ENCODE peak calls at places on chromosomes 11 and 22, in eight cellular contexts. I, G, Y, C, M, S, O and H are unnamed samples.

GRCh38 chr22:44003016-44003775 is 20.9 kb upstream of the PARVB start:
- DNase-seq in O (no peak), G (no peak), C (no peak), I (no peak), M (no peak), Y (no peak), S (no peak), H (no peak)

GRCh38 chr11:64019106-64020031 is 16.4 kb upstream of the FLRT1 start:
- DNase-seq in O (peak), I (no peak), S (no peak), M (no peak), C (no peak), G (no peak), Y (no peak), H (no peak)

GRCh38 chr11:72867970-72868369 is 53.8 kb downstream of the ATG16L2 start:
- DNase-seq in M (no peak), I (no peak), C (no peak), Y (no peak), S (no peak), O (no peak), G (no peak), H (no peak)

GRCh38 chr11:128916646-128917045 is 25.5 kb downstream of the KCNJ5 start:
- DNase-seq in O (peak), C (no peak), G (no peak), I (no peak), S (no peak), M (no peak), Y (no peak), H (no peak)

GRCh38 chr22:44567846-44568493 is 69.9 kb upstream of the RTL6 start:
- DNase-seq in Y (peak), O (no peak), S (no peak), C (no peak), I (no peak), M (peak), G (peak), H (no peak)

GRCh38 chr11:130908770-130909625 is 7.3 kb downstream of the SNX19 start:
- DNase-seq in M (no peak), C (no peak), G (no peak), I (peak), S (no peak), O (no peak), Y (no peak), H (no peak)

GRCh38 chr11:74678591-74679512 is 52.4 kb downstream of the CHRDL2 start:
- DNase-seq in O (no peak), C (peak), I (no peak), S (no peak), M (no peak), Y (no peak), G (no peak), H (no peak)

GRCh38 chr11:130145975-130146776 is 13.4 kb upstream of the ST14 start:
- DNase-seq in I (peak), O (peak), G (no peak), C (no peak), S (no peak), M (peak), Y (peak), H (no peak)

GRCh38 chr11:69866648-69867047 is 47.4 kb upstream of the FGF3 start:
- DNase-seq in Y (no peak), G (no peak), C (no peak), S (no peak), O (no peak), M (no peak), I (no peak), H (no peak)

GRCh38 chr11:77231800-77232199 is 69.7 kb downstream of the GDPD4 start:
- DNase-seq in G (no peak), S (no peak), C (no peak), Y (no peak), I (no peak), O (no peak), M (no peak), H (no peak)

GRCh38 chr22:29032584-29032983 is 29.0 kb downstream of the C22orf31 start:
- DNase-seq in I (no peak), M (no peak), Y (peak), G (no peak), C (peak), S (no peak), O (no peak), H (no peak)

GRCh38 chr22:49213731-49214352 is 613.8 kb downstream of the BRD1 start:
- DNase-seq in S (no peak), O (peak), I (no peak), G (no peak), M (no peak), Y (no peak), C (no peak), H (peak)

GRCh38 chr11:23711981-23712380 is 784.9 kb upstream of the LUZP2 start:
- DNase-seq in Y (no peak), C (no peak), M (no peak), G (no peak), S (no peak), O (no peak), I (no peak), H (no peak)

GRCh38 chr11:7668464-7668863 is 4.8 kb downstream of the CYB5R2 start:
- DNase-seq in C (no peak), I (no peak), O (no peak), G (no peak), Y (no peak), M (no peak), S (no peak), H (no peak)

GRCh38 chr11:104957280-104957679 is 11.1 kb downstream of the CASP4 start:
- DNase-seq in O (no peak), S (no peak), C (no peak), I (no peak), G (no peak), M (no peak), Y (no peak), H (no peak)

GRCh38 chr11:12402027-12402426 is 24.7 kb downstream of the PARVA start:
- DNase-seq in I (no peak), M (no peak), G (no peak), Y (no peak), C (no peak), O (no peak), S (no peak), H (no peak)

GRCh38 chr11:116109228-116109627 is 605.0 kb upstream of the CADM1 start:
- DNase-seq in G (no peak), M (peak), O (no peak), Y (peak), S (no peak), I (peak), C (peak), H (no peak)

GRCh38 chr11:79822771-79823170 is 381.9 kb upstream of the TENM4 start:
- DNase-seq in M (no peak), I (no peak), O (no peak), Y (no peak), C (no peak), G (no peak), S (no peak), H (no peak)

GRCh38 chr11:29527391-29527936 is 489.4 kb downstream of the KCNA4 start:
- DNase-seq in S (no peak), O (no peak), I (peak), Y (peak), M (peak), C (no peak), G (no peak), H (no peak)

GRCh38 chr11:43359432-43359818 is 705 bp downstream of the TTC17 start:
- DNase-seq in G (no peak), I (peak), Y (no peak), O (no peak), S (no peak), C (no peak), M (no peak), H (no peak)

GRCh38 chr22:46803936-46804335 is 41.5 kb downstream of the TBC1D22A start:
- DNase-seq in I (no peak), M (no peak), O (no peak), G (no peak), Y (no peak), S (no peak), C (no peak), H (no peak)

GRCh38 chr11:134454146-134454690 is 42.2 kb upstream of the B3GAT1 start:
- DNase-seq in S (no peak), I (no peak), M (no peak), O (no peak), G (no peak), Y (no peak), C (no peak), H (no peak)

GRCh38 chr11:33828604-33829429 is 54.5 kb upstream of the FBXO3 start:
- DNase-seq in M (no peak), G (no peak), C (no peak), S (no peak), Y (peak), I (peak), O (no peak), H (no peak)

GRCh38 chr11:17767301-17767885 is 32.8 kb downstream of the KCNC1 start:
- DNase-seq in C (no peak), I (no peak), Y (no peak), M (no peak), S (no peak), O (no peak), G (no peak), H (peak)
- TF ChIP-seq CTCF in C (no peak), I (no peak), Y (no peak), M (no peak), S (no peak), O (no peak), G (no peak), H (no peak)

GRCh38 chr11:99260696-99261095 is 239.9 kb downstream of the CNTN5 start:
- DNase-seq in S (no peak), C (no peak), Y (no peak), I (no peak), M (no peak), O (no peak), G (no peak), H (no peak)
- TF ChIP-seq CTCF in S (no peak), C (no peak), Y (no peak), I (no peak), M (no peak), O (no peak), G (no peak), H (no peak)

GRCh38 chr11:126303623-126304456 is at the start of gene DCPS:
- DNase-seq in O (peak), G (peak), I (peak), Y (peak), M (peak), S (peak), C (peak), H (no peak)
- TF ChIP-seq CTCF in O (no peak), G (no peak), I (no peak), Y (no peak), M (no peak), S (no peak), C (peak), H (no peak)

GRCh38 chr11:6303657-6304056 is 16.6 kb downstream of the CAVIN3 start:
- DNase-seq in O (no peak), M (no peak), C (no peak), G (no peak), S (no peak), I (no peak), Y (no peak), H (no peak)

GRCh38 chr11:6300325-6300724 is 20.0 kb downstream of the CAVIN3 start:
- DNase-seq in G (no peak), C (no peak), I (no peak), Y (no peak), O (no peak), M (no peak), S (no peak), H (no peak)

GRCh38 chr11:6297831-6298230 is 22.5 kb downstream of the CAVIN3 start:
- DNase-seq in G (no peak), Y (no peak), M (no peak), I (peak), O (no peak), S (no peak), C (no peak), H (no peak)

GRCh38 chr11:6301096-6301495 is 19.2 kb downstream of the CAVIN3 start:
- DNase-seq in I (no peak), C (no peak), M (no peak), Y (no peak), S (no peak), G (no peak), O (no peak), H (no peak)

GRCh38 chr11:6298605-6299004 is 21.7 kb downstream of the CAVIN3 start:
- DNase-seq in S (no peak), G (no peak), M (peak), O (peak), I (peak), C (no peak), Y (peak), H (no peak)
- TF ChIP-seq CTCF in S (no peak), G (no peak), M (peak), O (peak), I (no peak), C (no peak), Y (peak), H (peak)

GRCh38 chr11:17734986-17735822 is 623 bp downstream of the KCNC1 start:
- DNase-seq in C (no peak), I (peak), M (no peak), Y (peak), S (no peak), O (peak), G (no peak), H (peak)

GRCh38 chr11:17738350-17739207 is 4.0 kb downstream of the KCNC1 start:
- DNase-seq in C (no peak), G (no peak), O (no peak), I (no peak), S (no peak), Y (no peak), M (no peak), H (no peak)

GRCh38 chr11:17734418-17734911 is at the start of gene KCNC1:
- DNase-seq in O (no peak), M (no peak), S (no peak), I (no peak), C (no peak), G (no peak), Y (peak), H (no peak)

GRCh38 chr11:17736921-17737817 is 2.6 kb downstream of the KCNC1 start:
- DNase-seq in Y (no peak), C (no peak), M (no peak), G (no peak), O (no peak), I (no peak), S (no peak), H (no peak)

GRCh38 chr11:17735823-17736772 is 1.5 kb downstream of the KCNC1 start:
- DNase-seq in G (no peak), O (no peak), I (no peak), C (no peak), M (no peak), Y (no peak), S (no peak), H (no peak)
- TF ChIP-seq CTCF in G (no peak), O (peak), I (peak), C (no peak), M (no peak), Y (no peak), S (no peak), H (peak)